ENCODE peak calls at places on chromosomes 2 and 18, in ten cellular contexts. P, A, X, I, G, E, J, L, H and C are unnamed samples.
A peak's percentile ranks its signal among the peaks of the same experiment; 100 is the strongest.

GRCh38 chr2:66111706-66112105 is 323.2 kb upstream of the MEIS1 start:
- DNase-seq in J (no peak), A (no peak), G (no peak), E (no peak), P (no peak), X (no peak), L (no peak), H (no peak), I (no peak), C (no peak)

GRCh38 chr2:143732931-143733330 is 603.7 kb downstream of the ARHGAP15 start:
- DNase-seq in J (no peak), E (no peak), L (no peak), I (no peak), X (no peak), P (no peak), G (no peak), H (no peak), A (no peak), C (no peak)

GRCh38 chr2:123826729-123827271 is 198.3 kb upstream of the CNTNAP5 start:
- DNase-seq in H (no peak), J (no peak), L (no peak), A (no peak), P (no peak), E (no peak), X (no peak), I (no peak), G (no peak), C (no peak)

GRCh38 chr2:147649963-147650362 is 194.9 kb upstream of the ACVR2A start:
- DNase-seq in E (no peak), J (peak; percentile 18), A (no peak), G (no peak), P (no peak), L (no peak), X (no peak), H (no peak), I (no peak), C (no peak)

GRCh38 chr2:192194866-192195547 is at the start of gene TMEFF2:
- DNase-seq in J (peak; percentile 84), A (no peak), E (no peak), G (peak; percentile 71), X (peak; percentile 43), P (peak; percentile 57), L (peak; percentile 49), I (peak; percentile 89), H (peak; percentile 16), C (peak; percentile 13)

GRCh38 chr2:120480903-120481445 is 135.0 kb downstream of the INHBB start:
- DNase-seq in X (no peak), E (no peak), J (no peak), A (no peak), H (no peak), I (no peak), P (no peak), G (no peak), L (no peak), C (no peak)

GRCh38 chr2:204673877-204674276 is 128.6 kb downstream of the PARD3B start:
- DNase-seq in I (no peak), A (no peak), J (peak; percentile 77), L (no peak), H (no peak), E (no peak), G (no peak), X (no peak), P (no peak), C (no peak)

GRCh38 chr18:45386256-45386655 is 229.0 kb upstream of the SLC14A2 start:
- DNase-seq in J (peak; percentile 47), I (peak; percentile 52), A (no peak), H (peak; percentile 24), L (peak; percentile 16), X (no peak), E (no peak), P (no peak), G (peak; percentile 20), C (no peak)

GRCh38 chr2:39431592-39432316 is 5.3 kb downstream of the MAP4K3 start:
- DNase-seq in E (no peak), P (no peak), J (no peak), L (no peak), G (no peak), A (no peak), H (no peak), I (no peak), X (no peak), C (peak; percentile 7)

DNA sequence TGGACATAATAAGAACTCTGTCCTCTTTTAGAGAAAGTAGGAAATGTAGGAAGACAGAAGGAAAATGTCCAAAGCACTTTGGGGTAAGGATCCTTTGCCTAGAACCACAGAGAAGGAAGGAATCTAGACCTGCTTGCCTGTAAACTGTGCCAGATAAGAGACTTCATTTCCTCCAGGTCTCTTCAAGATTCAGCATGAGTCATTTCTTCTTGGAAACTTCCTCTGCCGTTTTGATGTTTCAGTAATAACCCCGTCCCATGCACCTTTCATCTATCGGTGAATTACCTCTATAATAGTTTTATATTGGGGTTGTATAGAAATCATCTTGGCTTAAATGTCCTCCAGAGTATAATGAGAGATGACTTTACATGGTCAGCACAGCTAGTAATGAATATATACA is 63.2 kb upstream of the LRATD1 start:
- DNase-seq in H (no peak), G (no peak), E (no peak), A (no peak), J (no peak), X (no peak), I (no peak), L (no peak), P (no peak), C (no peak)
- H3K9me3 ChIP-seq in H (no peaks in the 10 kb centered on the region), G (no peaks in the 10 kb centered on the region), E (no peaks in the 10 kb centered on the region), A (no peaks in the 10 kb centered on the region), J (no peaks in the 10 kb centered on the region), X (no peaks in the 10 kb centered on the region), I (no peaks in the 10 kb centered on the region), L (no peaks in the 10 kb centered on the region), P (no peaks in the 10 kb centered on the region), C (no peaks in the 10 kb centered on the region)

GRCh38 chr2:216108967-216109921 is at the start of gene XRCC5:
- DNase-seq in I (peak; percentile 98), G (peak; percentile 98), P (peak; percentile 96), E (peak; percentile 95), L (peak; percentile 98), J (peak; percentile 93), A (peak; percentile 79), H (peak; percentile 99), X (peak; percentile 99), C (peak; percentile 95)

GRCh38 chr2:216111122-216111521 is 2.0 kb downstream of the XRCC5 start:
- DNase-seq in H (no peak), J (no peak), P (no peak), L (no peak), E (no peak), X (no peak), A (no peak), G (no peak), I (no peak), C (no peak)

GRCh38 chr2:216109962-216110614 is 940 bp downstream of the XRCC5 start:
- DNase-seq in P (no peak), E (no peak), H (no peak), L (no peak), A (no peak), X (no peak), I (no peak), G (no peak), J (peak; percentile 54), C (peak; percentile 24)

GRCh38 chr2:216108310-216108966 is 710 bp upstream of the XRCC5 start:
- DNase-seq in P (no peak), X (peak; percentile 25), L (no peak), H (no peak), G (no peak), J (no peak), A (no peak), E (no peak), I (no peak), C (no peak)

GRCh38 chr2:216110620-216111019 is 1.5 kb downstream of the XRCC5 start:
- DNase-seq in X (no peak), G (no peak), A (no peak), J (no peak), P (no peak), L (no peak), H (no peak), E (no peak), I (no peak), C (no peak)
- H3K4me3 ChIP-seq in X (no peak overlapping the region), G (no peak overlapping the region), A (peak overlapping the region; percentile 95), J (peak overlapping the region; percentile 89), P (peak overlapping the region; percentile 87), L (no peak overlapping the region), H (no peak overlapping the region), E (peak overlapping the region; percentile 90), I (peak overlapping the region; percentile 85), C (peak overlapping the region; percentile 96)

GRCh38 chr2:107324166-107324565 is 438.2 kb upstream of the ST6GAL2 start:
- DNase-seq in I (no peak), G (no peak), X (no peak), H (no peak), A (no peak), P (no peak), L (no peak), E (no peak), J (no peak), C (no peak)

GRCh38 chr2:107322406-107322805 is 436.4 kb upstream of the ST6GAL2 start:
- DNase-seq in J (no peak), A (no peak), X (no peak), I (no peak), E (no peak), G (no peak), L (no peak), H (no peak), P (no peak), C (no peak)

GRCh38 chr2:107320881-107321280 is 434.9 kb upstream of the ST6GAL2 start:
- DNase-seq in G (no peak), L (no peak), J (no peak), I (no peak), X (no peak), H (no peak), A (no peak), E (no peak), P (no peak), C (no peak)

DNA sequence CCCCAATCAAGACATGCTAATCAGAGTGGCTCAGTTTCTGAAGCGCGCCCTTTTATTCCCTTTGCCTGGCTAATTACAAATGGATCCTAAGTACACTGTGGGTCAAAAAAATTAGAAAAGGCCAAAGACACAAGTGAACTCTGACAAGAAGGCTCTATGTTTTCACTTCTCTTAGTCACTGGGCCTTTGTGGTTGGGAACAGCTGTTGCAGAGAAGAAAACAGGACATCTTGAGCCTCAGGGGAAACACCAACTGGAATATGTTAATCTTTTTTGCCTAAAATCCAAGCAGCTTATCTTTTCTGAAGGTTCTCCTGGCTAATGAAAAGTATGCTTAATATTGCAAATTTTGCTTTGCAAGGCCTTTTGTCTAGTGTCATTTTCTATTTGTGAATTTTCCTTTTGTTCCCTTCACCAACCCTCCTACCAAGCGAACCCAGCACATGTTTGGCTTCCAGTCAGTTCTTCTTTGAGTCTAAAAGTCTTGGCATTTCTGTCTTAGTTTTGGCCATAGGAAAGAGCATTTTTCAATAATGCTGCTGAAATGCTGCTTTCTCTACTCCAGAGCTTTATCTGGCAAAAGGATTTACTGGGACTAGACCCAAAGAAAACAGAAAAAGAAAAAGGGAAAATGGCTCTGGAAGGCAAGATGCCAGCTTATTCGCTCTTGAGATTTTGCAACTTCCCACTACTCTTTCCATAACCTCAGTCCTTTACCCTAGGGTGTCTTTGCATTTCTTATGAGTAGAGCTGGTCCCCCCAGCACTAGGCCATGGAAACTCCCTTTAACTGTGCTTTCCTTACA is 440.2 kb upstream of the ST6GAL2 start:
- DNase-seq in H (no peak), J (peak; percentile 49), X (no peak), P (no peak), G (no peak), A (no peak), I (no peak), L (no peak), E (no peak), C (no peak)
- H3K27ac ChIP-seq in H (peak overlapping the region; percentile 23), J (no peak overlapping the region), X (no peak overlapping the region), P (peak overlapping the region; percentile 70), G (peak overlapping the region; percentile 78), A (peak overlapping the region; percentile 68), I (no peak overlapping the region), L (no peak overlapping the region), E (no peak overlapping the region), C (no peak overlapping the region)

GRCh38 chr2:6845903-6846302 is 19.8 kb downstream of the CMPK2 start:
- DNase-seq in A (no peak), E (no peak), G (no peak), J (no peak), P (no peak), X (no peak), L (no peak), H (no peak), I (no peak), C (no peak)
- H3K9me3 ChIP-seq in A (peaks cover 69% of the 10 kb centered on the region), E (peaks cover 48% of the 10 kb centered on the region), G (peaks cover 59% of the 10 kb centered on the region), J (no peaks in the 10 kb centered on the region), P (peaks cover 98% of the 10 kb centered on the region), X (peaks cover 70% of the 10 kb centered on the region), L (peaks cover 6% of the 10 kb centered on the region), H (peaks cover 60% of the 10 kb centered on the region), I (peaks cover 20% of the 10 kb centered on the region), C (peaks cover 65% of the 10 kb centered on the region)